ENCODE peak calls at places on chromosomes 2 and 18, in four cellular contexts. X is choroid plexus epithelial cell, C is AG09319, S is T-helper 2 cell. Y is an unnamed sample.

GRCh38 chr2:231001921-231002320 is 6.0 kb downstream of the SPATA3 start:
- DNase-seq in X (no peak), C (no peak), S (no peak), Y (no peak)

GRCh38 chr2:75592028-75592427 is 31.3 kb upstream of the EVA1A start:
- DNase-seq in X (no peak), C (no peak), S (no peak), Y (no peak)

GRCh38 chr18:61589724-61590065 is 256.5 kb downstream of the CDH20 start:
- DNase-seq in X (peak), C (no peak), S (no peak), Y (no peak)

GRCh38 chr2:226077031-226077430 is 677.5 kb downstream of the NYAP2 start:
- DNase-seq in X (peak), C (peak), S (no peak), Y (no peak)

GRCh38 chr2:153474407-153474806 is 4.2 kb downstream of the RPRM start:
- DNase-seq in X (no peak), C (no peak), S (no peak), Y (no peak)

GRCh38 chr2:54597153-54597827 is 126.2 kb upstream of the EML6 start:
- DNase-seq in X (no peak), C (no peak), S (peak), Y (peak)

GRCh38 chr18:9700261-9700796 is 7.8 kb upstream of the RAB31 start:
- DNase-seq in X (peak), C (no peak), S (no peak), Y (no peak)

GRCh38 chr2:101063753-101064502 is 61.8 kb downstream of the RPL31 start:
- DNase-seq in X (peak), C (no peak), S (no peak), Y (no peak)

GRCh38 chr2:121210691-121211090 is 74.3 kb downstream of the TFCP2L1 start:
- DNase-seq in X (no peak), C (no peak), S (no peak), Y (no peak)